ENCODE peak calls at places on chromosomes 13 and 19, in eight cellular contexts. One of them, this sample, is unnamed.

GRCh38 chr13:42707003-42707402 is 74.4 kb upstream of the FAM216B start:
- DNase-seq in RWPE2: no peak
- DNase-seq in H9: no peak
- DNase-seq in transverse colon: no peak
- DNase-seq in GM23338: no peak
- DNase-seq in prostate gland: no peak
- DNase-seq in CD8-positive, alpha-beta T cell: no peak
- DNase-seq in uterus: no peak
- DNase-seq in this sample: no peak

GRCh38 chr19:588758-589692 is 656 bp upstream of the HCN2 start:
- DNase-seq in uterus: no peak
- DNase-seq in H9: peak; percentile 54
- DNase-seq in prostate gland: no peak
- DNase-seq in GM23338: peak; percentile 39
- DNase-seq in transverse colon: no peak
- DNase-seq in CD8-positive, alpha-beta T cell: no peak
- DNase-seq in RWPE2: peak; percentile 45
- DNase-seq in this sample: no peak

GRCh38 chr19:47398707-47399106 is 20.6 kb downstream of the MEIS3 start:
- DNase-seq in uterus: no peak
- DNase-seq in RWPE2: no peak
- DNase-seq in GM23338: peak; percentile 45
- DNase-seq in prostate gland: no peak
- DNase-seq in H9: no peak
- DNase-seq in transverse colon: no peak
- DNase-seq in CD8-positive, alpha-beta T cell: no peak
- DNase-seq in this sample: no peak

GRCh38 chr13:108496364-108497215 is 132.8 kb upstream of the MYO16 start:
- DNase-seq in transverse colon: no peak
- DNase-seq in RWPE2: no peak
- DNase-seq in prostate gland: no peak
- DNase-seq in H9: peak; percentile 41
- DNase-seq in CD8-positive, alpha-beta T cell: no peak
- DNase-seq in GM23338: peak; percentile 44
- DNase-seq in uterus: no peak
- DNase-seq in this sample: no peak

GRCh38 chr13:50130686-50131051 is 115.4 kb downstream of the KCNRG start:
- DNase-seq in prostate gland: no peak
- DNase-seq in H9: peak; percentile 58
- DNase-seq in transverse colon: peak; percentile 29
- DNase-seq in RWPE2: no peak
- DNase-seq in CD8-positive, alpha-beta T cell: no peak
- DNase-seq in GM23338: peak; percentile 44
- DNase-seq in uterus: no peak
- DNase-seq in this sample: peak; percentile 36

GRCh38 chr13:75566658-75567057 is 17.1 kb downstream of the UCHL3 start:
- DNase-seq in prostate gland: no peak
- DNase-seq in transverse colon: no peak
- DNase-seq in uterus: no peak
- DNase-seq in H9: no peak
- DNase-seq in RWPE2: no peak
- DNase-seq in GM23338: peak; percentile 29
- DNase-seq in CD8-positive, alpha-beta T cell: no peak
- DNase-seq in this sample: peak; percentile 24

GRCh38 chr13:49869514-49869913 is 66.6 kb downstream of the SPRYD7 start:
- DNase-seq in GM23338: peak; percentile 73
- DNase-seq in RWPE2: no peak
- DNase-seq in uterus: no peak
- DNase-seq in CD8-positive, alpha-beta T cell: no peak
- DNase-seq in H9: peak; percentile 67
- DNase-seq in transverse colon: no peak
- DNase-seq in prostate gland: no peak
- DNase-seq in this sample: no peak

GRCh38 chr19:10936661-10937084 is 8.1 kb downstream of the TIMM29 start:
- DNase-seq in RWPE2: no peak
- DNase-seq in prostate gland: peak; percentile 64
- DNase-seq in H9: peak; percentile 78
- DNase-seq in transverse colon: peak; percentile 40
- DNase-seq in uterus: no peak
- DNase-seq in CD8-positive, alpha-beta T cell: no peak
- DNase-seq in GM23338: peak; percentile 96
- DNase-seq in this sample: peak; percentile 57

GRCh38 chr13:60787083-60787482 is 390.1 kb downstream of the TDRD3 start:
- DNase-seq in transverse colon: no peak
- DNase-seq in uterus: no peak
- DNase-seq in CD8-positive, alpha-beta T cell: no peak
- DNase-seq in GM23338: peak; percentile 11
- DNase-seq in RWPE2: no peak
- DNase-seq in H9: no peak
- DNase-seq in prostate gland: no peak
- DNase-seq in this sample: peak; percentile 41

GRCh38 chr13:83372786-83373185 is 509.5 kb downstream of the SLITRK1 start:
- DNase-seq in CD8-positive, alpha-beta T cell: no peak
- DNase-seq in H9: no peak
- DNase-seq in RWPE2: no peak
- DNase-seq in GM23338: no peak
- DNase-seq in transverse colon: no peak
- DNase-seq in prostate gland: no peak
- DNase-seq in uterus: no peak
- DNase-seq in this sample: peak; percentile 26

GRCh38 chr13:41905600-41906254 is 55.2 kb downstream of the VWA8 start:
- DNase-seq in H9: no peak
- DNase-seq in RWPE2: no peak
- DNase-seq in GM23338: peak; percentile 70
- DNase-seq in CD8-positive, alpha-beta T cell: no peak
- DNase-seq in uterus: no peak
- DNase-seq in transverse colon: no peak
- DNase-seq in prostate gland: no peak
- DNase-seq in this sample: peak; percentile 18

GRCh38 chr13:112333756-112334543 is 42.2 kb upstream of the SPACA7 start:
- DNase-seq in RWPE2: no peak
- DNase-seq in H9: no peak
- DNase-seq in prostate gland: no peak
- DNase-seq in transverse colon: no peak
- DNase-seq in CD8-positive, alpha-beta T cell: no peak
- DNase-seq in uterus: no peak
- DNase-seq in GM23338: no peak
- DNase-seq in this sample: no peak

GRCh38 chr13:113785051-113786010 is 26.3 kb downstream of the TMEM255B start:
- DNase-seq in GM23338: no peak
- DNase-seq in uterus: no peak
- DNase-seq in H9: no peak
- DNase-seq in CD8-positive, alpha-beta T cell: no peak
- DNase-seq in prostate gland: no peak
- DNase-seq in transverse colon: no peak
- DNase-seq in RWPE2: peak; percentile 96
- DNase-seq in this sample: peak; percentile 97

GRCh38 chr13:36981156-36981743 is 17.9 kb downstream of the ALG5 start:
- DNase-seq in GM23338: peak; percentile 56
- DNase-seq in prostate gland: no peak
- DNase-seq in RWPE2: no peak
- DNase-seq in uterus: no peak
- DNase-seq in CD8-positive, alpha-beta T cell: no peak
- DNase-seq in transverse colon: no peak
- DNase-seq in H9: no peak
- DNase-seq in this sample: no peak

GRCh38 chr13:67045357-67045756 is 184.8 kb downstream of the PCDH9 start:
- DNase-seq in uterus: no peak
- DNase-seq in CD8-positive, alpha-beta T cell: no peak
- DNase-seq in prostate gland: no peak
- DNase-seq in H9: no peak
- DNase-seq in GM23338: no peak
- DNase-seq in transverse colon: no peak
- DNase-seq in RWPE2: no peak
- DNase-seq in this sample: no peak

GRCh38 chr19:45474941-45475516 is 7.2 kb downstream of the FOSB start:
- DNase-seq in CD8-positive, alpha-beta T cell: no peak
- DNase-seq in uterus: no peak
- DNase-seq in GM23338: no peak
- DNase-seq in RWPE2: no peak
- DNase-seq in prostate gland: no peak
- DNase-seq in H9: no peak
- DNase-seq in transverse colon: no peak
- DNase-seq in this sample: no peak

GRCh38 chr13:40232321-40232720 is 434.1 kb downstream of the FOXO1 start:
- DNase-seq in uterus: no peak
- DNase-seq in CD8-positive, alpha-beta T cell: no peak
- DNase-seq in transverse colon: no peak
- DNase-seq in RWPE2: no peak
- DNase-seq in H9: no peak
- DNase-seq in prostate gland: no peak
- DNase-seq in GM23338: no peak
- DNase-seq in this sample: no peak

GRCh38 chr13:29959086-29959485 is 108.7 kb upstream of the UBL3 start:
- DNase-seq in H9: no peak
- DNase-seq in GM23338: peak; percentile 32
- DNase-seq in transverse colon: no peak
- DNase-seq in CD8-positive, alpha-beta T cell: no peak
- DNase-seq in prostate gland: no peak
- DNase-seq in RWPE2: no peak
- DNase-seq in uterus: no peak
- DNase-seq in this sample: no peak

GRCh38 chr19:50703915-50704548 is 15.6 kb downstream of the SHANK1 start:
- DNase-seq in transverse colon: no peak
- DNase-seq in H9: peak; percentile 71
- DNase-seq in GM23338: peak; percentile 73
- DNase-seq in uterus: no peak
- DNase-seq in RWPE2: no peak
- DNase-seq in CD8-positive, alpha-beta T cell: no peak
- DNase-seq in prostate gland: no peak
- DNase-seq in this sample: no peak

DNA sequence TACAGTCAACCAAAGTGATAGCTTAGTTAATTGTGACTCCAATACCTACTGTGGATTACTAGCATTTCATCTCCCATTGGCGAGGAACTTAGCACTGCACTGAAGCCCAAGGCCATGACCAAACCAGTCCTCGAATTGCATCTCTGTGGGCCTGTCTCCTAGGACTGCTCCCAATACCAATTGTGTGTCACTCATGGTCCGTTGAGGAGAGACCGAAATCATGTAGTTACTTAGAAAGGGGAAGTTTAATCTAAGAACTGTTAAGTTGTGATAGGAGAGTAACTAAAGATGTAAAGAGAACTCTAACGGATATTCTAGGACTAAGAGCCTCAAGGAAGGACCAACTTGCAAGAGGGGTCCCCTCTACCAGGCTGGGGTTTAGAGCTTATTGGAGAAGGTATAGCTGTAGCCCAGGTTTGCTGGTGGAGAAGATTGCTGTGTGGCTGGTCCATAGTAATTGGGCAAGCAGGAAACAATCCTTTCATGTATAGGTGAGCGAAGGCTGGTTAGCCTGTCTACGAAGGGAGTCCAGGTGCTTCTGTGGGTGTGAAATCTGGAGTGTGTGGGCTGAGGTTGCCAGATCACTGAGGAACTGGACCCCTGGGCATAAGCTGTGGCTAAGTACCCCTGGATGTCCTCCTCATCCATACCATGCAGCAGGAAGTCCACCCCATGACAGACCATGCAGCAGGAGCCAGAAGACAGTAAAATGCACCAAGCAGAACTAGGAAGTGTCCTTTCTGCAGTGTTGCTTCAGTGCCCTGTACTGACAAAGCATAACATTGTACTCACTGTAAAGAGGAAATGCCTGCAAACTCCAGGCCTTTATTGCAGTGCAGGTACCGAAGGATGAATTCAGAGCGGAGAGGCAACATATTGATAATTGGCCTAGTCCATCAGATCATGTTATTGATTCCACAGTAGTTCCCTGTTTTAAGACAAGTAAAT is 30.8 kb downstream of the DNAJC3 start:
- DNase-seq in uterus: no peak
- DNase-seq in CD8-positive, alpha-beta T cell: no peak
- DNase-seq in transverse colon: no peak
- DNase-seq in GM23338: no peak
- DNase-seq in H9: no peak
- DNase-seq in prostate gland: no peak
- DNase-seq in RWPE2: no peak
- DNase-seq in this sample: no peak
- H3K27ac ChIP-seq in uterus: no peak overlapping the region
- H3K27ac ChIP-seq in CD8-positive, alpha-beta T cell: no peak overlapping the region
- H3K27ac ChIP-seq in transverse colon: no peak overlapping the region
- H3K27ac ChIP-seq in GM23338: no peak overlapping the region
- H3K27ac ChIP-seq in H9: no peak overlapping the region
- H3K27ac ChIP-seq in prostate gland: no peak overlapping the region
- H3K27ac ChIP-seq in RWPE2: no peak overlapping the region
- H3K27ac ChIP-seq in this sample: no peak overlapping the region

DNA sequence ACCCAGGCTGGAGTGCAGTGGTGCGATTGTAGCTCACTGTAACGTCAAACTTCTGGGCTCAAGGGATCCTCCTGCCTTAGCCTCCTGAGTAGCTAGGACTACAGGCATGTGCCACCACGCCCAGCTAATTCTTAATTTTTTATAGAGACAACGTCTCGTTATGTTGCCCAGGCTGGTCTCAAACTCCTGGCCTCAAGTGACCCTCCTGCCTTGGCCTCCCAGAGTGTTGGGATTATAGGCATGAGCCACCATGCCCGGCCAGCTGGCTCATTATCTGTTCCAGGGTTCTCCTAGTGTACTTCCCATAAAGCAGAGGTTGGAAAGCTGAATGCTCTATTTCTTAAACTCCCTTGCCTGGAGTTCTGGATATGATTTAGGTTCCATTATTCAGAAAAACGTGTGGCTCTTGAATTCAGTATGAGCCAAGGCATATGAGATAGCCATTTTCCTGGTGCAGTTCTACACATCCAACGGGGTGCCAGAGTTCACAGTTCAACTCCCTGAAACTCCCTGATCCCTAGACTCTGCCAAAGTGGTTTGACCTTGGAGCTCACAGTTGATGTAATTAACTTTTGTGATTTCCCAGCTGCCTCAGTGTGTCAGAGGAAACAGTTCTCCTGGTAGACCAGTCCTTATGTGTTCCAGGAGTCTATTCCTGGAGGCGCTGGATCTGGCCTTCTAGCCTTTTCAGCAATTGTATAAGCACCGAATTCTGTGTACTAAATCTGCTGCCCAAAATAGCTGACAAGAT is 21.6 kb downstream of the GPR183 start:
- DNase-seq in uterus: peak; percentile 45
- DNase-seq in prostate gland: no peak
- DNase-seq in RWPE2: no peak
- DNase-seq in transverse colon: no peak
- DNase-seq in GM23338: no peak
- DNase-seq in H9: no peak
- DNase-seq in CD8-positive, alpha-beta T cell: no peak
- DNase-seq in this sample: no peak
- TF ChIP-seq CTCF in uterus: no peak
- TF ChIP-seq CTCF in prostate gland: no peak
- TF ChIP-seq CTCF in RWPE2: no peak
- TF ChIP-seq CTCF in transverse colon: no peak
- TF ChIP-seq CTCF in GM23338: no peak
- TF ChIP-seq CTCF in H9: no peak
- TF ChIP-seq CTCF in CD8-positive, alpha-beta T cell: no peak
- TF ChIP-seq CTCF in this sample: no peak

GRCh38 chr19:13005253-13005652 is 10.0 kb downstream of the NFIX start:
- DNase-seq in transverse colon: no peak
- DNase-seq in RWPE2: no peak
- DNase-seq in GM23338: no peak
- DNase-seq in H9: no peak
- DNase-seq in uterus: no peak
- DNase-seq in CD8-positive, alpha-beta T cell: no peak
- DNase-seq in prostate gland: no peak
- DNase-seq in this sample: no peak
- H3K4me1 ChIP-seq in transverse colon: peaks cover 70% of the 10 kb centered on the region
- H3K4me1 ChIP-seq in RWPE2: peaks cover 3% of the 10 kb centered on the region
- H3K4me1 ChIP-seq in GM23338: peaks cover 9% of the 10 kb centered on the region
- H3K4me1 ChIP-seq in H9: no peaks in the 10 kb centered on the region
- H3K4me1 ChIP-seq in uterus: peaks cover 8% of the 10 kb centered on the region
- H3K4me1 ChIP-seq in CD8-positive, alpha-beta T cell: no peaks in the 10 kb centered on the region
- H3K4me1 ChIP-seq in prostate gland: peaks cover 68% of the 10 kb centered on the region
- H3K4me1 ChIP-seq in this sample: peaks cover 10% of the 10 kb centered on the region

GRCh38 chr13:24648983-24649684 is 31.1 kb upstream of the ATP12A start:
- DNase-seq in transverse colon: no peak
- DNase-seq in GM23338: no peak
- DNase-seq in RWPE2: no peak
- DNase-seq in CD8-positive, alpha-beta T cell: no peak
- DNase-seq in H9: no peak
- DNase-seq in uterus: no peak
- DNase-seq in prostate gland: no peak
- DNase-seq in this sample: no peak
- H3K27ac ChIP-seq in transverse colon: peak overlapping the region; percentile 35
- H3K27ac ChIP-seq in GM23338: no peak overlapping the region
- H3K27ac ChIP-seq in RWPE2: no peak overlapping the region
- H3K27ac ChIP-seq in CD8-positive, alpha-beta T cell: no peak overlapping the region
- H3K27ac ChIP-seq in H9: no peak overlapping the region
- H3K27ac ChIP-seq in uterus: no peak overlapping the region
- H3K27ac ChIP-seq in prostate gland: no peak overlapping the region
- H3K27ac ChIP-seq in this sample: peak overlapping the region; percentile 80